ENCODE peak calls at places on chromosomes 5 and 9, in eight cellular contexts. Z, Q, E, N, T, Y, S and P are unnamed samples.

GRCh38 chr5:105840800-105841199 is 1829.9 kb downstream of the EFNA5 start:
- DNase-seq in Z (no peak), Q (no peak), E (peak; percentile 23), N (no peak), T (no peak), Y (no peak), S (no peak), P (no peak)

GRCh38 chr9:98807070-98807810 is at the start of gene GALNT12:
- DNase-seq in Z (no peak), Q (no peak), E (no peak), N (peak; percentile 78), T (peak; percentile 57), Y (peak; percentile 80), S (no peak), P (peak; percentile 47)

GRCh38 chr5:56095579-56096102 is 100.9 kb upstream of the IL6ST start:
- DNase-seq in Z (no peak), Q (no peak), E (no peak), N (no peak), T (no peak), Y (no peak), S (no peak), P (no peak)

GRCh38 chr9:114627553-114627952 is 16.5 kb downstream of the TMEM268 start:
- DNase-seq in Z (no peak), Q (no peak), E (no peak), N (no peak), T (no peak), Y (no peak), S (no peak), P (no peak)

GRCh38 chr9:137445930-137446431 is 4.8 kb upstream of the ENTPD8 start:
- DNase-seq in Z (no peak), Q (no peak), E (no peak), N (no peak), T (no peak), Y (no peak), S (no peak), P (no peak)

GRCh38 chr9:21153688-21154608 is 12.3 kb upstream of the IFNW1 start:
- DNase-seq in Z (peak; percentile 11), Q (no peak), E (peak; percentile 48), N (no peak), T (peak; percentile 22), Y (peak; percentile 42), S (no peak), P (no peak)

GRCh38 chr5:15248731-15249130 is 251.2 kb upstream of the FBXL7 start:
- DNase-seq in Z (no peak), Q (no peak), E (no peak), N (no peak), T (no peak), Y (no peak), S (no peak), P (no peak)

GRCh38 chr5:172830876-172831662 is 3.0 kb upstream of the ERGIC1 start:
- DNase-seq in Z (peak; percentile 92), Q (no peak), E (peak; percentile 97), N (no peak), T (no peak), Y (no peak), S (no peak), P (no peak)

GRCh38 chr5:16742938-16743337 is 126.1 kb upstream of the RETREG1 start:
- DNase-seq in Z (peak; percentile 30), Q (no peak), E (peak; percentile 53), N (no peak), T (no peak), Y (no peak), S (no peak), P (no peak)

GRCh38 chr5:177362102-177362868 is 4.6 kb downstream of the RGS14 start:
- DNase-seq in Z (no peak), Q (peak; percentile 61), E (no peak), N (no peak), T (no peak), Y (no peak), S (no peak), P (no peak)

GRCh38 chr9:79592736-79593493 is 21.1 kb downstream of the TLE4 start:
- DNase-seq in Z (no peak), Q (no peak), E (peak; percentile 28), N (no peak), T (no peak), Y (no peak), S (no peak), P (no peak)

GRCh38 chr9:115291841-115292240 is 173.9 kb upstream of the TNC start:
- DNase-seq in Z (peak; percentile 87), Q (peak; percentile 82), E (no peak), N (peak; percentile 79), T (peak; percentile 23), Y (no peak), S (peak; percentile 32), P (no peak)

GRCh38 chr5:55982957-55983381 is 11.8 kb downstream of the IL6ST start:
- DNase-seq in Z (no peak), Q (no peak), E (no peak), N (no peak), T (no peak), Y (no peak), S (no peak), P (no peak)

GRCh38 chr9:971901-972511 is 4.4 kb upstream of the DMRT3 start:
- DNase-seq in Z (no peak), Q (no peak), E (no peak), N (no peak), T (no peak), Y (peak; percentile 92), S (no peak), P (no peak)

GRCh38 chr9:14314929-14315753 is 1.2 kb upstream of the NFIB start:
- DNase-seq in Z (peak; percentile 77), Q (peak; percentile 92), E (peak; percentile 92), N (peak; percentile 97), T (peak; percentile 92), Y (peak; percentile 60), S (peak; percentile 91), P (no peak)

GRCh38 chr5:167352801-167353200 is 938.6 kb upstream of the WWC1 start:
- DNase-seq in Z (no peak), Q (no peak), E (no peak), N (no peak), T (no peak), Y (no peak), S (no peak), P (no peak)

GRCh38 chr5:77430726-77431125 is 61.4 kb downstream of the WDR41 start:
- DNase-seq in Z (peak; percentile 39), Q (no peak), E (no peak), N (no peak), T (no peak), Y (no peak), S (no peak), P (no peak)

GRCh38 chr9:89808076-89808701 is 203.4 kb downstream of the GADD45G start:
- DNase-seq in Z (no peak), Q (no peak), E (no peak), N (no peak), T (no peak), Y (no peak), S (no peak), P (no peak)
- TF ChIP-seq CTCF in Z (peak; percentile 27), Q (no peak), E (no peak), N (peak; percentile 17), T (no peak), Y (peak; percentile 27), S (no peak), P (no peak)

DNA sequence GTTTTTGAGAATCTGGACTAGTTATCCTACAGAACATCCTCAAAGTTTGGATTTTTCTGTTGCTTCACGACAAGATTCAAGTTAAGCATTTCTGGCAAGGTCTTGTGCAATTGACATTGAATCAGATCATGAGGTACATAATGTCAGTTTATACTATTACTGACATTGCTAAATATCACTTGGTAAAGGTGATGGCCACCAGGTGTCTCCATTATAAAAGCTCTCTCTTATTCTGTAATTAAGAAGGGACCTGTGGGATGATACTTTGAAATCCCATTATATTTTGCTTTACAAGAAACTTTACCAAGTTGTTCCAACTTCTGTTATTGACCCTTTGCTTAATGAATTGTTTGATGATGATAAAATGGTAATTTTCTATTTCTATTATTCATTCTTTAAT is 131.0 kb upstream of the ASTN2 start:
- DNase-seq in Z (no peak), Q (no peak), E (no peak), N (no peak), T (no peak), Y (no peak), S (no peak), P (no peak)
- TF ChIP-seq CTCF in Z (no peak), Q (no peak), E (no peak), N (no peak), T (no peak), Y (peak; percentile 9), S (no peak), P (no peak)

GRCh38 chr5:165232187-165232586 is 1726.8 kb downstream of the MAT2B start:
- DNase-seq in Z (no peak), Q (no peak), E (no peak), N (no peak), T (no peak), Y (no peak), S (no peak), P (no peak)

GRCh38 chr5:165224366-165224765 is 1718.9 kb downstream of the MAT2B start:
- DNase-seq in Z (no peak), Q (no peak), E (no peak), N (no peak), T (no peak), Y (no peak), S (no peak), P (no peak)

GRCh38 chr5:165228184-165228583 is 1722.8 kb downstream of the MAT2B start:
- DNase-seq in Z (no peak), Q (no peak), E (no peak), N (no peak), T (no peak), Y (no peak), S (no peak), P (no peak)

GRCh38 chr5:165232629-165233028 is 1727.2 kb downstream of the MAT2B start:
- DNase-seq in Z (no peak), Q (no peak), E (no peak), N (no peak), T (no peak), Y (no peak), S (no peak), P (no peak)

DNA sequence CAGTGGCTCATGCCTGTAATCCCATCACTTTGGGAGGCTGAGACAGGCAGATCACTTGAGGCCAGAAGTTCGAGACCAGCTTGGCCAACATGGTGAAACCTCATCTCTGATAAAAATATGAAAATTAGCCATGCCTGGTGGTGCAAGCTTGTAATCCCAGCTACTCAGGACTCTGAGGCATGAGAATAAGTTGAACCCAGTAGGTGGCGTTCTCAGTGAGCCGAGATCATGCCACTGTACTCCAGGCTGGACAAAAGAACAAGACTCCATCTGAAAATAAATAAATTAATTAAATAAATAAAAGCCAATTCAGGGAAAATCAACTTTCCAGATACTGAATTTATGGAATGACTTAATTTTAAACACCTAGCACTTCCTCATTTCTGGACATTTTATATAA is 1722.1 kb downstream of the MAT2B start:
- DNase-seq in Z (no peak), Q (no peak), E (no peak), N (no peak), T (peak; percentile 14), Y (no peak), S (no peak), P (no peak)
- TF ChIP-seq CTCF in Z (no peak), Q (no peak), E (no peak), N (no peak), T (no peak), Y (peak; percentile 18), S (no peak), P (no peak)

DNA sequence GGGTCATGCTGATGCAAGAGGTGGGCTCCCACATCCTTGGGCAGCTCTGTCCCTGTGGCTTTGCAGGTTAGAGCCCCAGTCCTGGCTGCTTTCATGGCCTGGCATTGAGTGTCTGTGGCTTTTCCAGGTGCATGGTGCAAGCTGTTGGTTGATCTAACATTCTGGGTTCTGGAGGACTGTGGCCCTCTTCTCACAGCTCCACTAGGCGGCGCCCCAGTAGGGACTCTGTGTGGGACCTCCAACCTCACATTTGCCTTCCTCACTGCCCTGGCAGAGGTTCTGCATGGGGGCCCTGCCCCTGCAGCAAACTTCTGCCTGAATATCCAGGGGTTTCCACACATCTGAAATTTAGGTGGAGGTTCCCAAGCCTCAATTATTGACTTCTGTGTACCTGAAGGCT is 150.1 kb downstream of the NNT start:
- DNase-seq in Z (no peak), Q (no peak), E (no peak), N (peak; percentile 45), T (no peak), Y (no peak), S (no peak), P (no peak)
- TF ChIP-seq CTCF in Z (no peak), Q (no peak), E (peak; percentile 18), N (no peak), T (no peak), Y (no peak), S (no peak), P (no peak)